ENCODE peak calls at places on chromosome 17, in four cellular contexts. D is activated gamma-delta T cell treated with Interleukin-2 at 50 U/mL for 16 hours, B is left lung, G is non-pigmented ciliary epithelial cell. O is an unnamed sample.
A peak's percentile ranks its signal among the peaks of the same experiment; 100 is the strongest.

GRCh38 chr17:351875-352420 is 659 bp downstream of the RPH3AL start:
- DNase-seq in B (no peak), D (no peak), G (no peak), O (no peak)

GRCh38 chr17:69945698-69946185 is 129.3 kb upstream of the KCNJ16 start:
- DNase-seq in G (no peak), D (no peak), B (no peak), O (peak; percentile 39)

GRCh38 chr17:13940858-13941665 is 128.2 kb upstream of the COX10 start:
- DNase-seq in B (no peak), G (no peak), D (no peak), O (peak; percentile 26)

GRCh38 chr17:64171041-64171440 is 41.1 kb upstream of the ERN1 start:
- DNase-seq in B (no peak), G (no peak), D (no peak), O (no peak)

GRCh38 chr17:13544755-13545154 is 57.0 kb downstream of the HS3ST3A1 start:
- DNase-seq in G (no peak), B (no peak), D (no peak), O (peak; percentile 43)

GRCh38 chr17:64315032-64315490 is 52.0 kb upstream of the TEX2 start:
- DNase-seq in B (peak; percentile 75), G (no peak), D (no peak), O (no peak)

GRCh38 chr17:2140683-2141082 is 85.8 kb downstream of the HIC1 start:
- DNase-seq in B (no peak), D (no peak), G (no peak), O (no peak)

GRCh38 chr17:79800325-79801155 is 3.7 kb upstream of the CBX8 start:
- DNase-seq in G (no peak), D (no peak), B (no peak), O (peak; percentile 35)

GRCh38 chr17:36529121-36529520 is 5.5 kb downstream of the MYO19 start:
- DNase-seq in D (no peak), B (no peak), G (no peak), O (peak; percentile 82)

GRCh38 chr17:7416323-7416722 is 3.8 kb upstream of the SPEM1 start:
- DNase-seq in B (no peak), D (no peak), G (no peak), O (no peak)

GRCh38 chr17:11274106-11274505 is 33.1 kb downstream of the SHISA6 start:
- DNase-seq in B (no peak), G (no peak), D (no peak), O (no peak)

GRCh38 chr17:7834554-7834890 is 505 bp downstream of the KDM6B start:
- DNase-seq in B (peak; percentile 85), D (peak; percentile 42), G (no peak), O (no peak)

GRCh38 chr17:6366144-6366755 is 68.7 kb downstream of the AIPL1 start:
- DNase-seq in D (no peak), G (no peak), B (no peak), O (peak; percentile 90)

GRCh38 chr17:63126607-63127006 is 160.6 kb downstream of the TANC2 start:
- DNase-seq in B (no peak), G (no peak), D (no peak), O (no peak)

GRCh38 chr17:16352303-16352837 is 899 bp downstream of the CENPV start:
- DNase-seq in B (no peak), D (peak; percentile 8), G (no peak), O (peak; percentile 39)